ENCODE peak calls at places on chromosomes 5 and 9, in five cellular contexts. One of them, this sample, is unnamed.

GRCh38 chr9:77271023-77271690 is 93.8 kb downstream of the VPS13A start:
- DNase-seq in BE2C: no peak
- DNase-seq in AG10803: no peak
- DNase-seq in PC-3: no peak
- DNase-seq in endothelial cell: no peak
- DNase-seq in this sample: no peak

GRCh38 chr9:113675475-113675941 is 200.6 kb upstream of the ZNF618 start:
- DNase-seq in BE2C: no peak
- DNase-seq in AG10803: peak
- DNase-seq in PC-3: peak
- DNase-seq in endothelial cell: no peak
- DNase-seq in this sample: peak

GRCh38 chr9:115013998-115014397 is 83.6 kb upstream of the TNFSF8 start:
- DNase-seq in BE2C: peak
- DNase-seq in AG10803: peak
- DNase-seq in PC-3: peak
- DNase-seq in endothelial cell: peak
- DNase-seq in this sample: peak

GRCh38 chr5:146947181-146947941 is 68.8 kb upstream of the PPP2R2B start:
- DNase-seq in BE2C: peak
- DNase-seq in AG10803: no peak
- DNase-seq in PC-3: peak
- DNase-seq in endothelial cell: peak
- DNase-seq in this sample: no peak

GRCh38 chr9:136740491-136740890 is 2.2 kb downstream of the LCN10 start:
- DNase-seq in BE2C: no peak
- DNase-seq in AG10803: no peak
- DNase-seq in PC-3: no peak
- DNase-seq in endothelial cell: no peak
- DNase-seq in this sample: no peak

GRCh38 chr5:60410427-60410826 is 289.5 kb downstream of the DEPDC1B start:
- DNase-seq in BE2C: no peak
- DNase-seq in AG10803: no peak
- DNase-seq in PC-3: no peak
- DNase-seq in endothelial cell: no peak
- DNase-seq in this sample: no peak

GRCh38 chr9:38276751-38277439 is 115.6 kb upstream of the ALDH1B1 start:
- DNase-seq in BE2C: no peak
- DNase-seq in AG10803: no peak
- DNase-seq in PC-3: no peak
- DNase-seq in endothelial cell: no peak
- DNase-seq in this sample: no peak

GRCh38 chr5:32707394-32707997 is 3.6 kb upstream of the NPR3 start:
- DNase-seq in BE2C: no peak
- DNase-seq in AG10803: peak
- DNase-seq in PC-3: peak
- DNase-seq in endothelial cell: no peak
- DNase-seq in this sample: peak

GRCh38 chr9:82410891-82411290 is 422.3 kb downstream of the SPATA31D1 start:
- DNase-seq in BE2C: no peak
- DNase-seq in AG10803: no peak
- DNase-seq in PC-3: peak
- DNase-seq in endothelial cell: no peak
- DNase-seq in this sample: no peak

GRCh38 chr9:124260769-124261603 is 3.2 kb downstream of the NEK6 start:
- DNase-seq in BE2C: no peak
- DNase-seq in AG10803: peak
- DNase-seq in PC-3: peak
- DNase-seq in endothelial cell: no peak
- DNase-seq in this sample: peak

GRCh38 chr5:119529811-119530210 is 77.5 kb downstream of the HSD17B4 start:
- DNase-seq in BE2C: no peak
- DNase-seq in AG10803: no peak
- DNase-seq in PC-3: no peak
- DNase-seq in endothelial cell: no peak
- DNase-seq in this sample: no peak

GRCh38 chr9:114378883-114379282 is 8.9 kb downstream of the AKNA start:
- DNase-seq in BE2C: no peak
- DNase-seq in AG10803: no peak
- DNase-seq in PC-3: no peak
- DNase-seq in endothelial cell: no peak
- DNase-seq in this sample: no peak

GRCh38 chr5:90802695-90803317 is 244.2 kb downstream of the ADGRV1 start:
- DNase-seq in BE2C: peak
- DNase-seq in AG10803: peak
- DNase-seq in PC-3: peak
- DNase-seq in endothelial cell: peak
- DNase-seq in this sample: peak

GRCh38 chr5:75265731-75266130 is 29.1 kb upstream of the ANKRD31 start:
- DNase-seq in BE2C: no peak
- DNase-seq in AG10803: peak
- DNase-seq in PC-3: peak
- DNase-seq in endothelial cell: no peak
- DNase-seq in this sample: peak

GRCh38 chr5:5188377-5189020 is 48.4 kb downstream of the ADAMTS16 start:
- DNase-seq in BE2C: no peak
- DNase-seq in AG10803: no peak
- DNase-seq in PC-3: no peak
- DNase-seq in endothelial cell: no peak
- DNase-seq in this sample: no peak

GRCh38 chr5:175842947-175843793 is 28.2 kb upstream of the CPLX2 start:
- DNase-seq in BE2C: peak
- DNase-seq in AG10803: peak
- DNase-seq in PC-3: peak
- DNase-seq in endothelial cell: no peak
- DNase-seq in this sample: peak

GRCh38 chr9:121369595-121370265 is at the start of gene STOM:
- DNase-seq in BE2C: peak
- DNase-seq in AG10803: peak
- DNase-seq in PC-3: peak
- DNase-seq in endothelial cell: no peak
- DNase-seq in this sample: peak

GRCh38 chr5:72951850-72952468 is 3.9 kb upstream of the FCHO2 start:
- DNase-seq in BE2C: no peak
- DNase-seq in AG10803: peak
- DNase-seq in PC-3: peak
- DNase-seq in endothelial cell: no peak
- DNase-seq in this sample: peak

GRCh38 chr9:90942555-90942954 is 140.9 kb downstream of the SYK start:
- DNase-seq in BE2C: no peak
- DNase-seq in AG10803: no peak
- DNase-seq in PC-3: no peak
- DNase-seq in endothelial cell: no peak
- DNase-seq in this sample: no peak

GRCh38 chr5:78763659-78764189 is 115.2 kb upstream of the LHFPL2 start:
- DNase-seq in BE2C: no peak
- DNase-seq in AG10803: no peak
- DNase-seq in PC-3: no peak
- DNase-seq in endothelial cell: no peak
- DNase-seq in this sample: no peak

GRCh38 chr5:113166285-113166684 is 189.7 kb downstream of the DCP2 start:
- DNase-seq in BE2C: no peak
- DNase-seq in AG10803: peak
- DNase-seq in PC-3: no peak
- DNase-seq in endothelial cell: no peak
- DNase-seq in this sample: peak

GRCh38 chr5:116370886-116371285 is 203.7 kb downstream of the SEMA6A start:
- DNase-seq in BE2C: no peak
- DNase-seq in AG10803: no peak
- DNase-seq in PC-3: peak
- DNase-seq in endothelial cell: no peak
- DNase-seq in this sample: peak

GRCh38 chr9:132411091-132411508 is 1.1 kb downstream of the CFAP77 start:
- DNase-seq in BE2C: peak
- DNase-seq in AG10803: peak
- DNase-seq in PC-3: peak
- DNase-seq in endothelial cell: peak
- DNase-seq in this sample: peak

GRCh38 chr9:128118971-128119665 is 8.4 kb downstream of the PTGES2 start:
- DNase-seq in BE2C: peak
- DNase-seq in AG10803: no peak
- DNase-seq in PC-3: no peak
- DNase-seq in endothelial cell: no peak
- DNase-seq in this sample: no peak

GRCh38 chr9:112665347-112665746 is 52.6 kb downstream of the INIP start:
- DNase-seq in BE2C: no peak
- DNase-seq in AG10803: peak
- DNase-seq in PC-3: peak
- DNase-seq in endothelial cell: no peak
- DNase-seq in this sample: peak

GRCh38 chr5:538271-538771 is 14.1 kb upstream of the SLC9A3 start:
- DNase-seq in BE2C: peak
- DNase-seq in AG10803: no peak
- DNase-seq in PC-3: no peak
- DNase-seq in endothelial cell: no peak
- DNase-seq in this sample: no peak

GRCh38 chr9:76216161-76216649 is 178.0 kb downstream of the RFK start:
- DNase-seq in BE2C: no peak
- DNase-seq in AG10803: peak
- DNase-seq in PC-3: peak
- DNase-seq in endothelial cell: no peak
- DNase-seq in this sample: peak

GRCh38 chr5:133610489-133611356 is 1.6 kb downstream of the FSTL4 start:
- DNase-seq in BE2C: peak
- DNase-seq in AG10803: peak
- DNase-seq in PC-3: peak
- DNase-seq in endothelial cell: peak
- DNase-seq in this sample: peak

GRCh38 chr9:129415954-129416651 is 204.8 kb downstream of the C9orf50 start:
- DNase-seq in BE2C: no peak
- DNase-seq in AG10803: peak
- DNase-seq in PC-3: no peak
- DNase-seq in endothelial cell: no peak
- DNase-seq in this sample: no peak

GRCh38 chr5:156094001-156094400 is 233.0 kb upstream of the SGCD start:
- DNase-seq in BE2C: no peak
- DNase-seq in AG10803: peak
- DNase-seq in PC-3: no peak
- DNase-seq in endothelial cell: no peak
- DNase-seq in this sample: no peak

GRCh38 chr9:121650220-121651013 is 1.0 kb upstream of the DAB2IP start:
- DNase-seq in BE2C: peak
- DNase-seq in AG10803: no peak
- DNase-seq in PC-3: peak
- DNase-seq in endothelial cell: peak
- DNase-seq in this sample: peak

GRCh38 chr5:34915139-34915855 is at the start of the genes BRIX1 and RAD1:
- DNase-seq in BE2C: peak
- DNase-seq in AG10803: peak
- DNase-seq in PC-3: peak
- DNase-seq in endothelial cell: peak
- DNase-seq in this sample: peak
- TF ChIP-seq CTCF in BE2C: no peak
- TF ChIP-seq CTCF in AG10803: peak
- TF ChIP-seq CTCF in PC-3: no peak
- TF ChIP-seq CTCF in endothelial cell: no peak
- TF ChIP-seq CTCF in this sample: no peak

DNA sequence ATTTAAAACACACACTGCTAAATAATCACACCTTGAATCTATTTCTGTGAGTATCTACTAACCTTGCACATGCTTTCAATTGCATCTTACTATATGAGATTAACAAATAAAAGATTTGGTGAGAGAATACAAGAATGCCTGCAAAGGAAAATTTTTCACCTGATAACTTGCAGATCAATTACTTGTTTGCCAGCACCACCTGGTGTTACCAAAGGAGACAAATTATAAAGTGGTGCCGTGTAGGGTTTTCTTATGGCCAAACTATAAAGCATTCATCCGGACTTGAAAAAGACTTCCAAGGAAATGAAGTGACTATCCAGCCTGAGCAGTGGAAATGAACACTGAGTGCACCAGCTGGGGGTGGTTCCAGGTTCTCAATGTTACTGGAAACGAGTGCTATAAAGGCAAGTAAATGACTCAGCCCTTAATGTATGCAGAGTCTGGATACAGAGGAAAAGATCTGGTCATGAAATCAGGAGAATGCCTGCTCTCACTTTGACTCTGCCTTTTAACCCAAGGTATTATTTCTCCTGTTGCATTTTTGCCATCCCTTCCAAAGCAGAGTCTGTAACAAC is 113.2 kb downstream of the DNAH5 start:
- DNase-seq in BE2C: no peak
- DNase-seq in AG10803: peak
- DNase-seq in PC-3: peak
- DNase-seq in endothelial cell: no peak
- DNase-seq in this sample: peak
- TF ChIP-seq CTCF in BE2C: no peak
- TF ChIP-seq CTCF in AG10803: peak
- TF ChIP-seq CTCF in PC-3: peak
- TF ChIP-seq CTCF in endothelial cell: no peak
- TF ChIP-seq CTCF in this sample: peak

GRCh38 chr5:98309785-98310566 is 463.5 kb upstream of the RGMB start:
- DNase-seq in BE2C: no peak
- DNase-seq in AG10803: peak
- DNase-seq in PC-3: peak
- DNase-seq in endothelial cell: peak
- DNase-seq in this sample: peak

GRCh38 chr5:98307811-98308210 is 465.7 kb upstream of the RGMB start:
- DNase-seq in BE2C: no peak
- DNase-seq in AG10803: peak
- DNase-seq in PC-3: peak
- DNase-seq in endothelial cell: no peak
- DNase-seq in this sample: peak

GRCh38 chr5:98308960-98309359 is 464.5 kb upstream of the RGMB start:
- DNase-seq in BE2C: no peak
- DNase-seq in AG10803: no peak
- DNase-seq in PC-3: peak
- DNase-seq in endothelial cell: no peak
- DNase-seq in this sample: peak

GRCh38 chr5:98308231-98308630 is 465.2 kb upstream of the RGMB start:
- DNase-seq in BE2C: no peak
- DNase-seq in AG10803: peak
- DNase-seq in PC-3: no peak
- DNase-seq in endothelial cell: no peak
- DNase-seq in this sample: no peak
- TF ChIP-seq CTCF in BE2C: no peak
- TF ChIP-seq CTCF in AG10803: no peak
- TF ChIP-seq CTCF in PC-3: no peak
- TF ChIP-seq CTCF in endothelial cell: no peak
- TF ChIP-seq CTCF in this sample: no peak

GRCh38 chr5:134736173-134736812 is 2.1 kb upstream of the CAMLG start:
- DNase-seq in BE2C: no peak
- DNase-seq in AG10803: no peak
- DNase-seq in PC-3: no peak
- DNase-seq in endothelial cell: no peak
- DNase-seq in this sample: no peak

GRCh38 chr5:134738133-134738962 is at the start of gene CAMLG:
- DNase-seq in BE2C: peak
- DNase-seq in AG10803: peak
- DNase-seq in PC-3: peak
- DNase-seq in endothelial cell: peak
- DNase-seq in this sample: peak

GRCh38 chr5:134741052-134741451 is 2.7 kb downstream of the CAMLG start:
- DNase-seq in BE2C: no peak
- DNase-seq in AG10803: no peak
- DNase-seq in PC-3: no peak
- DNase-seq in endothelial cell: no peak
- DNase-seq in this sample: no peak

GRCh38 chr5:134742134-134742533 is 3.8 kb downstream of the CAMLG start:
- DNase-seq in BE2C: no peak
- DNase-seq in AG10803: no peak
- DNase-seq in PC-3: no peak
- DNase-seq in endothelial cell: no peak
- DNase-seq in this sample: no peak

GRCh38 chr5:134738963-134739661 is 764 bp downstream of the CAMLG start:
- DNase-seq in BE2C: peak
- DNase-seq in AG10803: peak
- DNase-seq in PC-3: peak
- DNase-seq in endothelial cell: peak
- DNase-seq in this sample: peak
- TF ChIP-seq CTCF in BE2C: no peak
- TF ChIP-seq CTCF in AG10803: peak
- TF ChIP-seq CTCF in PC-3: peak
- TF ChIP-seq CTCF in endothelial cell: no peak
- TF ChIP-seq CTCF in this sample: peak